ENCODE peak calls at places on chromosomes 2 and 18, in ten cellular contexts. M, C, T, Q, Z, N, R, D, I and H are unnamed samples.

GRCh38 chr18:8212893-8213805 is 396.1 kb upstream of the RAB12 start:
- DNase-seq in M (no peak), C (no peak), T (no peak), Q (no peak), Z (peak), N (no peak), R (peak), D (no peak), I (no peak), H (no peak)

GRCh38 chr2:96449174-96449573 is 56.0 kb downstream of the NEURL3 start:
- DNase-seq in M (no peak), C (no peak), T (no peak), Q (no peak), Z (no peak), N (no peak), R (no peak), D (no peak), I (no peak), H (no peak)

GRCh38 chr2:69297216-69297615 is 89.8 kb downstream of the GFPT1 start:
- DNase-seq in M (no peak), C (no peak), T (no peak), Q (no peak), Z (no peak), N (no peak), R (no peak), D (no peak), I (no peak), H (no peak)

GRCh38 chr2:175730025-175730424 is 272.0 kb downstream of the LNPK start:
- DNase-seq in M (no peak), C (no peak), T (no peak), Q (no peak), Z (no peak), N (no peak), R (no peak), D (no peak), I (no peak), H (no peak)

GRCh38 chr2:19362094-19362649 is 3.7 kb upstream of the OSR1 start:
- DNase-seq in M (no peak), C (no peak), T (no peak), Q (no peak), Z (no peak), N (peak), R (no peak), D (no peak), I (peak), H (no peak)

GRCh38 chr2:130841741-130842365 is 5.1 kb downstream of the ARHGEF4 start:
- DNase-seq in M (no peak), C (no peak), T (no peak), Q (no peak), Z (no peak), N (no peak), R (no peak), D (no peak), I (no peak), H (no peak)

GRCh38 chr2:72935611-72935957 is 18.3 kb downstream of the EMX1 start:
- DNase-seq in M (no peak), C (no peak), T (no peak), Q (no peak), Z (no peak), N (no peak), R (no peak), D (no peak), I (no peak), H (no peak)

GRCh38 chr2:126877041-126877440 is 21.6 kb upstream of the TEX51 start:
- DNase-seq in M (no peak), C (no peak), T (no peak), Q (no peak), Z (no peak), N (no peak), R (no peak), D (no peak), I (no peak), H (no peak)

GRCh38 chr18:26656944-26657536 is 108.7 kb upstream of the KCTD1 start:
- DNase-seq in M (peak), C (peak), T (peak), Q (peak), Z (peak), N (peak), R (peak), D (peak), I (peak), H (peak)

GRCh38 chr18:56574827-56575226 is 63.6 kb downstream of the TXNL1 start:
- DNase-seq in M (no peak), C (no peak), T (peak), Q (no peak), Z (no peak), N (no peak), R (no peak), D (no peak), I (no peak), H (no peak)

GRCh38 chr18:32175265-32175664 is 14.6 kb upstream of the MEP1B start:
- DNase-seq in M (no peak), C (no peak), T (peak), Q (no peak), Z (no peak), N (no peak), R (no peak), D (no peak), I (no peak), H (no peak)

GRCh38 chr2:122145805-122146204 is 390.4 kb downstream of the TSN start:
- DNase-seq in M (no peak), C (no peak), T (no peak), Q (no peak), Z (no peak), N (no peak), R (no peak), D (no peak), I (no peak), H (no peak)

GRCh38 chr2:130251865-130252620 is 53.8 kb upstream of the TUBA3E start:
- DNase-seq in M (no peak), C (no peak), T (no peak), Q (no peak), Z (no peak), N (no peak), R (no peak), D (no peak), I (no peak), H (peak)

GRCh38 chr2:108594132-108594981 is 60.1 kb downstream of the LIMS1 start:
- DNase-seq in M (no peak), C (peak), T (no peak), Q (no peak), Z (peak), N (peak), R (peak), D (no peak), I (peak), H (peak)

GRCh38 chr2:143128681-143129580 is at the start of gene ARHGAP15:
- DNase-seq in M (no peak), C (peak), T (no peak), Q (no peak), Z (no peak), N (peak), R (no peak), D (no peak), I (peak), H (no peak)

GRCh38 chr2:135590594-135591290 is 59.5 kb downstream of the R3HDM1 start:
- DNase-seq in M (no peak), C (no peak), T (no peak), Q (no peak), Z (no peak), N (peak), R (no peak), D (no peak), I (no peak), H (no peak)

GRCh38 chr2:97761192-97761591 is 47.8 kb downstream of the ZAP70 start:
- DNase-seq in M (no peak), C (no peak), T (no peak), Q (no peak), Z (no peak), N (no peak), R (no peak), D (no peak), I (no peak), H (no peak)

GRCh38 chr18:75875559-75875958 is 448.1 kb upstream of the SMIM21 start:
- DNase-seq in M (no peak), C (no peak), T (no peak), Q (no peak), Z (no peak), N (no peak), R (no peak), D (no peak), I (no peak), H (no peak)

GRCh38 chr2:144678741-144679140 is 158.8 kb upstream of the ZEB2 start:
- DNase-seq in M (no peak), C (no peak), T (no peak), Q (no peak), Z (no peak), N (no peak), R (no peak), D (no peak), I (no peak), H (no peak)

GRCh38 chr2:70523996-70524965 is 29.3 kb downstream of the TGFA start:
- DNase-seq in M (no peak), C (peak), T (peak), Q (peak), Z (peak), N (no peak), R (peak), D (no peak), I (no peak), H (peak)

GRCh38 chr2:177716484-177716883 is 323.9 kb downstream of the AGPS start:
- DNase-seq in M (no peak), C (no peak), T (no peak), Q (no peak), Z (no peak), N (no peak), R (no peak), D (no peak), I (no peak), H (no peak)

GRCh38 chr2:191252699-191253098 is 7.5 kb downstream of the MYO1B start:
- DNase-seq in M (no peak), C (no peak), T (no peak), Q (no peak), Z (no peak), N (no peak), R (no peak), D (no peak), I (no peak), H (no peak)

GRCh38 chr2:113169002-113169530 is 4.7 kb upstream of the PSD4 start:
- DNase-seq in M (no peak), C (no peak), T (no peak), Q (no peak), Z (no peak), N (no peak), R (no peak), D (no peak), I (peak), H (no peak)

GRCh38 chr18:48358868-48359267 is 50.3 kb downstream of the ZBTB7C start:
- DNase-seq in M (no peak), C (no peak), T (no peak), Q (no peak), Z (no peak), N (no peak), R (no peak), D (no peak), I (no peak), H (no peak)

GRCh38 chr2:160868891-160869290 is 291.3 kb upstream of the TANK start:
- DNase-seq in M (no peak), C (no peak), T (no peak), Q (no peak), Z (no peak), N (no peak), R (peak), D (no peak), I (no peak), H (no peak)

GRCh38 chr2:157279331-157279730 is 21.8 kb downstream of the GALNT5 start:
- DNase-seq in M (no peak), C (no peak), T (no peak), Q (no peak), Z (no peak), N (no peak), R (no peak), D (no peak), I (no peak), H (no peak)

GRCh38 chr2:46258937-46259781 is 38.0 kb upstream of the EPAS1 start:
- DNase-seq in M (no peak), C (no peak), T (no peak), Q (no peak), Z (no peak), N (no peak), R (no peak), D (no peak), I (no peak), H (no peak)

GRCh38 chr2:175019566-175020327 is 14.6 kb upstream of the CHN1 start:
- DNase-seq in M (no peak), C (no peak), T (no peak), Q (no peak), Z (no peak), N (no peak), R (peak), D (no peak), I (no peak), H (no peak)

GRCh38 chr2:168434164-168434563 is 21.9 kb upstream of the CERS6 start:
- DNase-seq in M (peak), C (no peak), T (peak), Q (peak), Z (no peak), N (no peak), R (no peak), D (no peak), I (no peak), H (peak)

GRCh38 chr2:239827511-239827865 is 197.7 kb downstream of the NDUFA10 start:
- DNase-seq in M (no peak), C (no peak), T (peak), Q (no peak), Z (no peak), N (no peak), R (no peak), D (no peak), I (no peak), H (no peak)

GRCh38 chr2:237300755-237301154 is 113.2 kb downstream of the COL6A3 start:
- DNase-seq in M (no peak), C (no peak), T (no peak), Q (no peak), Z (no peak), N (no peak), R (no peak), D (no peak), I (no peak), H (no peak)

GRCh38 chr2:96507957-96508520 is 2.9 kb upstream of the NEURL3 start:
- DNase-seq in M (peak), C (peak), T (peak), Q (peak), Z (peak), N (peak), R (peak), D (peak), I (peak), H (peak)

GRCh38 chr2:218583983-218584850 is 15.6 kb downstream of the CNOT9 start:
- DNase-seq in M (no peak), C (no peak), T (no peak), Q (no peak), Z (no peak), N (no peak), R (no peak), D (no peak), I (no peak), H (no peak)
- TF ChIP-seq CTCF in M (no peak), C (no peak), T (no peak), Q (no peak), Z (peak), N (peak), R (no peak), D (no peak), I (no peak), H (no peak)

GRCh38 chr18:3323900-3324299 is 62.0 kb downstream of the MYL12B start:
- DNase-seq in M (no peak), C (peak), T (no peak), Q (no peak), Z (peak), N (no peak), R (no peak), D (no peak), I (no peak), H (no peak)

GRCh38 chr18:3319399-3319798 is 57.5 kb downstream of the MYL12B start:
- DNase-seq in M (no peak), C (no peak), T (no peak), Q (no peak), Z (peak), N (no peak), R (no peak), D (no peak), I (no peak), H (no peak)

GRCh38 chr18:3321133-3321812 is 59.3 kb downstream of the MYL12B start:
- DNase-seq in M (no peak), C (no peak), T (no peak), Q (no peak), Z (peak), N (no peak), R (peak), D (no peak), I (no peak), H (peak)

GRCh38 chr18:3319894-3320438 is 58.0 kb downstream of the MYL12B start:
- DNase-seq in M (no peak), C (no peak), T (no peak), Q (no peak), Z (no peak), N (no peak), R (no peak), D (no peak), I (no peak), H (no peak)
- TF ChIP-seq CTCF in M (no peak), C (no peak), T (no peak), Q (no peak), Z (no peak), N (no peak), R (no peak), D (no peak), I (no peak), H (no peak)

GRCh38 chr2:150482111-150482510 is 5.4 kb downstream of the RND3 start:
- DNase-seq in M (no peak), C (no peak), T (no peak), Q (no peak), Z (no peak), N (no peak), R (no peak), D (no peak), I (no peak), H (no peak)
- TF ChIP-seq CTCF in M (no peak), C (no peak), T (no peak), Q (no peak), Z (no peak), N (no peak), R (no peak), D (no peak), I (no peak), H (no peak)

GRCh38 chr18:79186649-79187048 is 117.5 kb downstream of the ATP9B start:
- DNase-seq in M (no peak), C (no peak), T (no peak), Q (no peak), Z (no peak), N (peak), R (no peak), D (no peak), I (peak), H (no peak)

GRCh38 chr18:79191418-79191817 is 122.2 kb downstream of the ATP9B start:
- DNase-seq in M (no peak), C (no peak), T (no peak), Q (no peak), Z (no peak), N (no peak), R (no peak), D (no peak), I (no peak), H (no peak)

GRCh38 chr18:79195716-79196683 is 126.8 kb downstream of the ATP9B start:
- DNase-seq in M (no peak), C (no peak), T (no peak), Q (no peak), Z (no peak), N (no peak), R (no peak), D (no peak), I (no peak), H (no peak)

GRCh38 chr18:79193826-79194225 is 124.6 kb downstream of the ATP9B start:
- DNase-seq in M (no peak), C (no peak), T (no peak), Q (no peak), Z (no peak), N (no peak), R (no peak), D (no peak), I (no peak), H (no peak)

DNA sequence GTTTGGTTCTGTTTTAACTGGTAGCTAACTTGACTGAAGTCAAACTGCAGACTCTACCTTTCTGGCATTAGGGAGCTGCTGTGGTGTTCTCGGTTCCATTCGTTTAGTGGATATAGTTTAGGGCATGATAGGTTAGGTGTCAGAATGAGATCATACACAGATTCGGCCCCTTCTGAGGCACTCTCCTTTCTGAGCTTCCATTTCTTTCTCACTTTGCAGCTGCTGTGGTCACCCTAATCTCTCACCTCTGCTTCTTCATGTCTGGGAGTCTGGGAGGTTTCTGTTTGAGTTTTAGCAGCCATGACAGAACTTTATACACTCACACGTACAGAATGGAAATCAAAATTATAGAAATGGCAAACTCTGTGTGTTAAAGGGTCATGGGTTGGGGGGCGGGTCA is 122.8 kb downstream of the ATP9B start:
- DNase-seq in M (no peak), C (no peak), T (no peak), Q (no peak), Z (no peak), N (peak), R (no peak), D (no peak), I (no peak), H (no peak)
- TF ChIP-seq CTCF in M (no peak), C (no peak), T (no peak), Q (no peak), Z (no peak), N (no peak), R (no peak), D (no peak), I (no peak), H (no peak)

GRCh38 chr2:42957109-42958035 is 165.0 kb upstream of the HAAO start:
- DNase-seq in M (no peak), C (peak), T (no peak), Q (no peak), Z (no peak), N (no peak), R (peak), D (no peak), I (no peak), H (peak)

GRCh38 chr2:42958036-42958370 is 165.6 kb upstream of the HAAO start:
- DNase-seq in M (no peak), C (no peak), T (no peak), Q (no peak), Z (no peak), N (no peak), R (no peak), D (no peak), I (no peak), H (no peak)

GRCh38 chr2:42951263-42951938 is 159.0 kb upstream of the HAAO start:
- DNase-seq in M (peak), C (no peak), T (no peak), Q (no peak), Z (no peak), N (no peak), R (no peak), D (no peak), I (no peak), H (no peak)

GRCh38 chr2:42953216-42953615 is 160.8 kb upstream of the HAAO start:
- DNase-seq in M (no peak), C (no peak), T (no peak), Q (no peak), Z (no peak), N (no peak), R (no peak), D (no peak), I (no peak), H (no peak)

DNA sequence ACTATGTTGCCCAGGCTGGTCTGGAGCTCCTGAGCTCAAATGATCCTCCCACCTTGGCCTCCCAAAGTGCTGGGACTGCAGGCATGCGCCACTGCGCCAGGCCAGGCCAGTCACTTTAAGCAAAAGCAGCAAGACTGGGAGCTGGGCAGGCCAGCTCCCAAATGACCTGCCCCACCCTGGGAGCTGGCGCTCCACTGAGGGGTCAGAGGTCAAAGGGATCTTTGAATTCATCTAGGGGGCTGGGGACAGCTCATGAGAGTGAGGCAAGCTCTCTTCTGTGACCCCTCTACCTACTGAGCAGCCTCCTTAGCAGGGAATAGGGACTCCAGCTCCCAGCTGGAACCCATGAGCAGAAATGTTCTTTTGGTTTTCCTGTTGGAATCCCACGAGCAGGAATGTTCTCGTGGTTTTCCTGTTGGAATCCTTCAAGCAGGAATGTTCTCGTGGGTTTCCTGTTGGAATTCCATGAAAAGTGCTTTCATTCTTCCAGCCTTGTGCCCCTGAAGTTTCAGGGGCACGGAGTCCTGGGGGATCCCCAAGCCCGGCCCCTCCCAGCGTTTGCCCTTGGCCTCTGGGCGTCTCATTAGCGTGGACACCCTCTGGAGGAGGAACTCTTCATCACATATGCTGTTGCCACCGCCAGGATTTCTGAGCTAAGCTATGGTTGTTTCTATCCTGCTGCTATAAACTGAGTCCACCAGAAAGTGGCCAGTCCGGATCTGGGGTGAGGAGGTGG is 162.0 kb upstream of the HAAO start:
- DNase-seq in M (no peak), C (no peak), T (no peak), Q (no peak), Z (no peak), N (no peak), R (peak), D (no peak), I (no peak), H (no peak)
- TF ChIP-seq CTCF in M (no peak), C (no peak), T (peak), Q (no peak), Z (peak), N (no peak), R (peak), D (no peak), I (no peak), H (no peak)